ENCODE peak calls at places on chromosome X, in four cellular contexts. L, U, C and T are unnamed samples.

GRCh38 chrX:34638116-34638515 is 19.0 kb downstream of the TMEM47 start:
- DNase-seq in U (peak; percentile 54), C (no peak), L (no peak), T (peak; percentile 44)

GRCh38 chrX:23896983-23897382 is 10.8 kb downstream of the APOO start:
- DNase-seq in L (no peak), C (no peak), U (no peak), T (no peak)

GRCh38 chrX:118990512-118991227 is 16.3 kb downstream of the LONRF3 start:
- DNase-seq in U (no peak), C (no peak), L (no peak), T (no peak)

GRCh38 chrX:107747596-107748161 is 27.9 kb downstream of the TSC22D3 start:
- DNase-seq in U (peak; percentile 19), L (no peak), C (no peak), T (peak; percentile 39)

GRCh38 chrX:40299502-40300118 is 201.9 kb upstream of the BCOR start:
- DNase-seq in C (no peak), L (no peak), U (no peak), T (no peak)

GRCh38 chrX:69093960-69094935 is 71.0 kb downstream of the PJA1 start:
- DNase-seq in L (no peak), U (peak; percentile 60), C (peak; percentile 40), T (peak; percentile 82)

GRCh38 chrX:21802844-21803243 is 36.6 kb upstream of the MBTPS2 start:
- DNase-seq in L (no peak), U (no peak), C (no peak), T (no peak)

GRCh38 chrX:41482153-41482850 is 35.2 kb downstream of the NYX start:
- DNase-seq in L (no peak), C (no peak), U (peak; percentile 7), T (no peak)

GRCh38 chrX:5113128-5113527 is 1115.5 kb downstream of the NLGN4X start:
- DNase-seq in U (no peak), C (no peak), L (no peak), T (peak; percentile 40)

GRCh38 chrX:42771836-42772335 is 6.1 kb downstream of the PPP1R2C start:
- DNase-seq in C (no peak), L (no peak), U (no peak), T (peak; percentile 53)

GRCh38 chrX:121671649-121672048 is 624.2 kb downstream of the GLUD2 start:
- DNase-seq in U (no peak), C (no peak), L (no peak), T (no peak)

GRCh38 chrX:15942307-15942706 is 87.7 kb upstream of the AP1S2 start:
- DNase-seq in U (no peak), C (no peak), L (no peak), T (no peak)

GRCh38 chrX:151153086-151153485 is 23.3 kb upstream of the GPR50 start:
- DNase-seq in U (peak; percentile 28), C (peak; percentile 40), L (no peak), T (peak; percentile 44)

GRCh38 chrX:14779589-14779988 is 93.3 kb downstream of the FANCB start:
- DNase-seq in L (no peak), C (no peak), U (no peak), T (no peak)

GRCh38 chrX:39140581-39140980 is 339.3 kb downstream of the MID1IP1 start:
- DNase-seq in U (no peak), L (no peak), C (no peak), T (no peak)

GRCh38 chrX:107662824-107663223 is 34.5 kb downstream of the PRPS1 start:
- DNase-seq in C (no peak), L (no peak), U (no peak), T (no peak)

GRCh38 chrX:70044541-70045245 is 5.0 kb downstream of the AWAT2 start:
- DNase-seq in C (no peak), U (peak; percentile 43), L (no peak), T (no peak)

GRCh38 chrX:130715299-130715698 is 187.7 kb downstream of the ENOX2 start:
- DNase-seq in L (no peak), U (peak; percentile 22), C (no peak), T (no peak)

GRCh38 chrX:130718137-130718536 is 184.9 kb downstream of the ENOX2 start:
- DNase-seq in L (no peak), C (no peak), U (no peak), T (no peak)

GRCh38 chrX:130714665-130715064 is 188.3 kb downstream of the ENOX2 start:
- DNase-seq in L (no peak), U (no peak), C (no peak), T (no peak)

GRCh38 chrX:130716822-130717405 is 186.1 kb downstream of the ENOX2 start:
- DNase-seq in L (no peak), U (no peak), C (no peak), T (no peak)

DNA sequence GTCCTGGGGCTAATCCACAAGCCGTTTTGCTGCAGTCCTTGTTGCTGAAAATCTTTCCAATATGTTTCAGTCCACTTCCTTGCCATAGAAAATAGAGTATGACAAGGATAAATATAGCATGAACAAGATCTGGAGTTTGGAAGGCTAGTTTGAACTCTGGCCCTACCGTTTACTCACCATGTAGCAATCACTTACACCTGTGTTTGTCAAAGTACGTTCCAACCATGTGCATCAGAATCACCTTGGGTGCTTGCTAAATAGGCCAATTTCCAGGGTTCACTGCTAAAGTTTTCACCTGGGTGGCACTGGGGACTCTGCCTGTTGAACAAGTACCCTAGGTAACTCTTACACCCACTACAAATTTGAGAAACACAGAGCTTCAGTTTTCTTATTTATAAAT is 188.9 kb downstream of the ENOX2 start:
- DNase-seq in U (no peak), L (no peak), C (no peak), T (no peak)
- H3K23ac ChIP-seq in U (no peak overlapping the region), L (no peak overlapping the region), C (no peak overlapping the region), T (no peak overlapping the region)

DNA sequence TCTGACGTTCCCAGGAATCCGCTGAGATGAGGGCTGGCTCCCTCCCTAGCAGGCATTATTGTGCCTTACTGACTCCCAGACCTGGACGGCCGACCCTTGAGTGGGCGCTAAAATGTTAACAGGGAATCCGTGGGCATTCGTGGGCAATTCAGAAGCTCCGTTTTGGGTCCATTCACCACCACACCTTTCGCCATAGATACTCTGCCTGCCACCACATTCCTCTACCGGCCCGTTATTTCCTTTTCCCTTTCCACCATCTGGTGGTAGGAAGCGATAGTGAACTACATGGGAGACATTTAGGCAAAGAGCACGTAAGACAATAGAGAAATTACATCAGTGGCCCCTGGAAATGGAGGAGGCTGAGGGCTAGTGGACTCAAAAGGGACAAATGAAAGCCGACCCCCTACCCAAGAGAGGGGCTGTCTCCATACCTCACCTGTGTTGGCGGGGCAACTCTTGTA is 1.0 kb upstream of the SH3KBP1 start:
- DNase-seq in U (peak; percentile 77), L (no peak), C (peak; percentile 27), T (peak; percentile 70)
- H4K91ac ChIP-seq in U (peak overlapping the region; percentile 85), L (no peak overlapping the region), C (no peak overlapping the region), T (peak overlapping the region; percentile 89)

GRCh38 chrX:140053841-140054240 is 88.5 kb upstream of the CXorf66 start:
- DNase-seq in L (no peak), U (no peak), C (no peak), T (no peak)

GRCh38 chrX:140057001-140057411 is 91.7 kb upstream of the CXorf66 start:
- DNase-seq in L (peak; percentile 63), C (peak; percentile 77), U (peak; percentile 68), T (peak; percentile 75)
- H3K23ac ChIP-seq in L (no peak overlapping the region), C (no peak overlapping the region), U (no peak overlapping the region), T (no peak overlapping the region)

GRCh38 chrX:72122621-72123275 is 9.0 kb downstream of the RTL5 start:
- DNase-seq in L (no peak), U (no peak), C (no peak), T (no peak)
- H4K91ac ChIP-seq in L (peak overlapping the region; percentile 17), U (no peak overlapping the region), C (no peak overlapping the region), T (peak overlapping the region; percentile 61)

GRCh38 chrX:374566-374965 is 12.1 kb downstream of the PPP2R3B start:
- DNase-seq in L (no peak), U (peak; percentile 19), C (no peak), T (no peak)
- H3K23ac ChIP-seq in L (no peak overlapping the region), U (no peak overlapping the region), C (peak overlapping the region; percentile 39), T (no peak overlapping the region)